ENCODE peak calls at places on chromosome 10, in five cellular contexts. L is cardiac muscle cell, S is heart right ventricle, C is astrocyte, X is Karpas-422. I is an unnamed sample. For H3K27me3 and H3K9me3, the result is how much of the 10 kb centered on the place peaks cover.

GRCh38 chr10:104548090-104548489 is 93.0 kb upstream of the SORCS3 start:
- DNase-seq in S (no peak), C (peak), L (peak), X (no peak), I (no peak)

GRCh38 chr10:110780704-110781103 is 91.0 kb upstream of the PDCD4 start:
- DNase-seq in C (no peak), L (no peak), X (no peak), S (peak), I (no peak)

GRCh38 chr10:13414855-13415254 is 66.8 kb upstream of the SEPHS1 start:
- DNase-seq in C (no peak), X (peak), L (peak), S (no peak), I (peak)

GRCh38 chr10:50577681-50578350 is 45.9 kb downstream of the SGMS1 start:
- DNase-seq in C (peak), X (no peak), S (peak), L (peak), I (no peak)

GRCh38 chr10:74238031-74238431 is 87.0 kb downstream of the ADK start:
- DNase-seq in S (no peak), C (peak), L (peak), X (no peak), I (no peak)

GRCh38 chr10:89224697-89225443 is 17.8 kb upstream of the CH25H start:
- DNase-seq in L (peak), X (no peak), S (peak), C (no peak), I (no peak)

GRCh38 chr10:112895292-112895691 is 54.8 kb upstream of the TCF7L2 start:
- DNase-seq in C (no peak), S (no peak), X (peak), L (no peak), I (no peak)

GRCh38 chr10:48307584-48307983 is 1.1 kb downstream of the MAPK8 start:
- DNase-seq in X (no peak), S (no peak), C (no peak), L (no peak), I (no peak)

GRCh38 chr10:48192916-48193450 is 81.5 kb downstream of the FRMPD2 start:
- DNase-seq in X (no peak), L (no peak), C (no peak), S (no peak), I (no peak)

GRCh38 chr10:130353928-130354327 is 217.7 kb downstream of the GLRX3 start:
- DNase-seq in L (no peak), X (no peak), S (no peak), C (no peak), I (no peak)

GRCh38 chr10:31760674-31761081 is 168.0 kb downstream of the ARHGAP12 start:
- DNase-seq in L (no peak), X (peak), S (no peak), C (peak), I (no peak)

GRCh38 chr10:3406556-3406955 is 234.0 kb upstream of the PITRM1 start:
- DNase-seq in X (no peak), S (no peak), C (no peak), L (no peak), I (no peak)

GRCh38 chr10:30831401-30831800 is 200.3 kb downstream of the ZNF438 start:
- DNase-seq in X (no peak), C (no peak), L (no peak), S (no peak), I (no peak)

GRCh38 chr10:90407116-90407515 is 450.7 kb downstream of the HTR7 start:
- DNase-seq in C (peak), L (peak), X (no peak), S (no peak), I (peak)

GRCh38 chr10:123890761-123891146 is 853 bp downstream of the CPXM2 start:
- DNase-seq in S (no peak), L (no peak), X (no peak), C (no peak), I (no peak)

GRCh38 chr10:83516788-83517187 is 622.5 kb upstream of the GHITM start:
- DNase-seq in X (no peak), L (no peak), S (no peak), C (no peak), I (no peak)

GRCh38 chr10:124592736-124593430 is 131.3 kb downstream of the LHPP start:
- DNase-seq in S (no peak), X (no peak), L (no peak), C (no peak), I (no peak)

GRCh38 chr10:27448926-27449325 is 55.2 kb upstream of the RAB18 start:
- DNase-seq in X (no peak), C (peak), L (peak), S (no peak), I (peak)

GRCh38 chr10:5497289-5497688 is 2.1 kb downstream of the CALML5 start:
- DNase-seq in C (no peak), S (no peak), L (no peak), X (no peak), I (no peak)

GRCh38 chr10:29120216-29120615 is 168.7 kb upstream of the LYZL1 start:
- DNase-seq in C (peak), L (peak), S (no peak), X (no peak), I (peak)

GRCh38 chr10:124296121-124296812 is 122.5 kb downstream of the OAT start:
- DNase-seq in L (peak), S (no peak), X (peak), C (peak), I (peak)

GRCh38 chr10:102227050-102227449 is 951 bp downstream of the ELOVL3 start:
- DNase-seq in S (no peak), C (no peak), L (peak), X (no peak), I (peak)

GRCh38 chr10:30055094-30055701 is 4.2 kb downstream of the JCAD start:
- DNase-seq in S (no peak), L (peak), C (peak), X (no peak), I (no peak)

GRCh38 chr10:31660301-31660700 is 268.3 kb downstream of the ARHGAP12 start:
- DNase-seq in L (no peak), X (no peak), S (no peak), C (no peak), I (no peak)

GRCh38 chr10:122878799-122879338 is 512 bp downstream of the FAM24B start:
- DNase-seq in L (no peak), C (no peak), X (peak), S (no peak), I (no peak)

GRCh38 chr10:29712108-29712507 is 77.3 kb upstream of the SVIL start:
- DNase-seq in C (no peak), X (peak), L (no peak), S (no peak), I (no peak)

GRCh38 chr10:75449320-75450061 is 18.1 kb downstream of the LRMDA start:
- DNase-seq in X (no peak), C (no peak), S (no peak), L (no peak), I (no peak)

GRCh38 chr10:88991161-88991899 is 732 bp downstream of the FAS start:
- DNase-seq in S (peak), X (peak), L (peak), C (peak), I (peak)

GRCh38 chr10:12067336-12067735 is 1.4 kb upstream of the DHTKD1 start:
- DNase-seq in L (peak), X (peak), S (no peak), C (peak), I (no peak)

GRCh38 chr10:118251791-118252190 is 90.3 kb downstream of the FAM204A start:
- DNase-seq in S (no peak), L (no peak), C (peak), X (no peak), I (peak)
- H3K27me3 ChIP-seq in S (half or more), L (half or more), C (under half), X (under half), I (under half)

DNA sequence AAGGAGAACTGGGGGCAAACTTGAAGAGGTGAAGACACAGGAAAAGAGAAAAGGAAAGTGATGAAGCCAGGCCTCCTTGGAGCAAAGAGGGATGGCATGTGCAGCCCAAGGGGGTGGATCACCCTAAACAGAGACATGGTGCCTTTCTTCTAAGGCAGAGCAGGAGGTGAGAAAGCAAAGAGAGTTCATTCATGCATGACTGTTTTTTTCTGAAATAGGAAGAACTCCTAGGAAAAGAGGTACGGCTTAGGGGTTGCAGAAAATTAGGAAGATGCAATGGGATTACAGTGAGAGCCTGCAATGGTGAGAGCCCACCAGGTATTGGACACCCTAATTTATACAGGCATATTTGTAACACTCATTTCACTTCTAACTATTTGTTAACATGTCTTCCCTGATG is 15.9 kb downstream of the ITGB1 start:
- DNase-seq in L (no peak), S (no peak), X (no peak), C (no peak), I (no peak)
- H3K9me3 ChIP-seq in L (under half), S (under half), X (under half), C (under half), I (under half)

GRCh38 chr10:16586358-16587138 is 64.9 kb upstream of the C1QL3 start:
- DNase-seq in S (no peak), L (no peak), X (no peak), C (no peak), I (no peak)
- H3K4me3 ChIP-seq in S (no peak), L (no peak), X (no peak), C (no peak), I (no peak)

GRCh38 chr10:8331896-8332729 is 277.6 kb downstream of the GATA3 start:
- DNase-seq in L (peak), S (peak), X (peak), C (peak), I (peak)

GRCh38 chr10:8334631-8335030 is 280.1 kb downstream of the GATA3 start:
- DNase-seq in L (no peak), C (no peak), S (no peak), X (no peak), I (no peak)

GRCh38 chr10:8331387-8331786 is 276.9 kb downstream of the GATA3 start:
- DNase-seq in C (no peak), L (no peak), S (no peak), X (peak), I (no peak)

GRCh38 chr10:8336629-8337331 is 282.3 kb downstream of the GATA3 start:
- DNase-seq in L (no peak), C (no peak), S (no peak), X (no peak), I (no peak)

DNA sequence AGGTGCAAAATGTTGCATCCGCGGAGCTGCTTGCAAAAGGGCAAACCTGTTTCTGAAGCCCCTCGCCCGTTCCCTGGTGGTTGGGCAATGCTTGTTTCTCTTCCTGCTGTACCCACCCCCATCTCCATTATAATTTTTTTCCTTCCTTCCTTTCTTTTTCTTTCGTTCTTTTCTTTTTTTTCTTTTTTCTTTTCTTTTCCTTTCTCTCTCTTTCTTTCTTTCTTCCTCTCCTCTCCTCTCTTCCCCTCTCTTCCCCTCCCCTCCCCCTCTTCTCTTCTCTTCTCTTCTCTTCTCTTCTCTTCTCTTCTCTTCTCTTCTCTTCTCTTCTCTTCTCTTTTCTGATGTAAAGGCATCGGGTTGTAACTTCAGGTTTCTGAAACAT is 278.2 kb downstream of the GATA3 start:
- DNase-seq in S (no peak), X (no peak), C (no peak), L (no peak), I (no peak)
- H3K27me3 ChIP-seq in S (under half), X (under half), C (under half), L (half or more), I (under half)

GRCh38 chr10:42911359-42911758 is 128.8 kb downstream of the BMS1 start:
- DNase-seq in C (no peak), S (no peak), L (no peak), X (no peak), I (no peak)
- H3K9me3 ChIP-seq in C (under half), S (under half), L (under half), X (under half), I (under half)

GRCh38 chr10:7664707-7665106 is 2.1 kb downstream of the ITIH5 start:
- DNase-seq in S (no peak), X (no peak), L (no peak), C (no peak), I (no peak)
- H3K4me3 ChIP-seq in S (peak), X (no peak), L (no peak), C (no peak), I (no peak)

DNA sequence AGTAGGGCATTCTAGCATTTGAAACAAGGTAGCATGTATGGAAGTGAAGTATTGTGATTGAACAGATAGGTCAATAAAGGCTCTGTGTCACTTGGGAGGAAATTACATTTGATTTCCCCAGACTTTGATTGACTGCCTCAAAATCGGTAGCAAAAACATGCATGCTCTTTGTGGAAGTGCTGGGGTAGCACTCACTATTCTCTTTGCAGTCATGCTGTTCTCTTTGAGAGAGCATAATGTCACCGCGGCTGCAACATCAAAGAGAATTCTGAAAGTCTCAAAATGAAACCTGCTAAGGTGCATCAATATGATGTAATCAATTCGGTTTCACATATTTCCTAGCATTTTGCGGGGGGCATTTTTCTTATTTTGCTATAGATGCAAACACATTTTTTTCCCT is 64.2 kb downstream of the ARMC3 start:
- DNase-seq in S (no peak), L (no peak), C (no peak), X (no peak), I (no peak)
- H3K27me3 ChIP-seq in S (under half), L (under half), C (under half), X (under half), I (under half)

GRCh38 chr10:100985336-100985735 is 2.0 kb downstream of the MRPL43 start:
- DNase-seq in L (no peak), C (no peak), S (no peak), X (no peak), I (no peak)
- H3K9me3 ChIP-seq in L (under half), C (under half), S (under half), X (under half), I (under half)

GRCh38 chr10:132036887-132037675 is 28.7 kb upstream of the JAKMIP3 start:
- DNase-seq in S (no peak), C (peak), X (no peak), L (no peak), I (no peak)
- H3K4me3 ChIP-seq in S (peak), C (no peak), X (no peak), L (peak), I (no peak)